ENCODE peak calls at places on chromosomes 4 and X, in five cellular contexts. Q is H1, O is HEK293T, L is HepG2, W is GM12878. T is an unnamed sample.

GRCh38 chrX:9856596-9856995 is 70.4 kb downstream of the SHROOM2 start:
- DNase-seq in L (no peak), Q (no peak), W (no peak), O (no peak), T (no peak)

GRCh38 chrX:112834016-112834855 is 6.4 kb downstream of the AMOT start:
- DNase-seq in O (no peak), Q (no peak), L (no peak), W (no peak), T (no peak)

GRCh38 chr4:98343640-98344039 is 82.5 kb downstream of the RAP1GDS1 start:
- DNase-seq in L (no peak), O (no peak), W (no peak), Q (no peak), T (no peak)

GRCh38 chrX:48694776-48695523 is 1.6 kb upstream of the SUV39H1 start:
- DNase-seq in Q (no peak), O (no peak), W (no peak), L (no peak), T (no peak)

GRCh38 chr4:65865489-65865888 is 195.2 kb upstream of the EPHA5 start:
- DNase-seq in L (peak), W (no peak), Q (no peak), O (peak), T (peak)

GRCh38 chr4:156778606-156779005 is 193.0 kb downstream of the PDGFC start:
- DNase-seq in O (no peak), Q (no peak), L (peak), W (no peak), T (no peak)

GRCh38 chr4:4791299-4791798 is 68.1 kb upstream of the MSX1 start:
- DNase-seq in W (no peak), O (no peak), Q (no peak), L (no peak), T (no peak)

GRCh38 chrX:71542411-71542810 is 9.5 kb downstream of the OGT start:
- DNase-seq in L (no peak), Q (no peak), O (no peak), W (no peak), T (no peak)

GRCh38 chr4:14650127-14650526 is 352.2 kb upstream of the CPEB2 start:
- DNase-seq in Q (no peak), L (no peak), W (no peak), O (no peak), T (no peak)

GRCh38 chr4:14644568-14645282 is 357.6 kb upstream of the CPEB2 start:
- DNase-seq in W (no peak), L (no peak), O (no peak), Q (no peak), T (no peak)

GRCh38 chr4:14641871-14642270 is 360.4 kb upstream of the CPEB2 start:
- DNase-seq in W (no peak), L (no peak), Q (no peak), O (no peak), T (no peak)

GRCh38 chr4:14652522-14652921 is 349.8 kb upstream of the CPEB2 start:
- DNase-seq in O (no peak), Q (no peak), L (no peak), W (no peak), T (no peak)

GRCh38 chr4:14646831-14647230 is 355.4 kb upstream of the CPEB2 start:
- DNase-seq in L (no peak), O (no peak), Q (no peak), W (no peak), T (no peak)
- TF ChIP-seq SUZ12 in L (no peak), O (no peak), Q (no peak), W (no peak), T (no peak)

GRCh38 chrX:118171354-118171753 is 54.7 kb upstream of the KLHL13 start:
- DNase-seq in W (no peak), Q (no peak), O (no peak), L (no peak), T (no peak)
- TF ChIP-seq SUZ12 in W (no peak), Q (no peak), O (no peak), L (no peak), T (no peak)

DNA sequence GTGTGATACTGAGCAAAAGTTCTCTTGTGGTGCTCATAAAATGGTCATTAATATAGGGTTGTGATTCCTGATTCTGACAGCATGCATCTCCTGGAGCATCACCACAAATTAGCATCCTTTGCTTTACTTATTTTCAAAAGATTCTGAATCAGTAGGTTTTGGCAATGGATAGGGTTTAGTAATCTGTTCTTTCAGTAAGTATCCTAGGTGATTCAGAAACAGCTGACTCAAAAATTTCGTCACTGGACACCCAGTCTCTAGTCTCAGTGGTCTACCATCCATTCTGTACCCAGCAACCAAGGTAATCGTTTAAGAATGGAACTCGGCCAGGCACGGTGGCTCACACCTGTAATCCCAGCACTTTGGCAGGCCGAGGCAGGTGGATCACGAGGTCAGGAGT is 4.1 kb downstream of the CBLL2 start:
- DNase-seq in O (no peak), Q (no peak), L (no peak), W (no peak), T (no peak)
- TF ChIP-seq SUZ12 in O (no peak), Q (no peak), L (no peak), W (no peak), T (no peak)

GRCh38 chr4:45944000-45944399 is 179.9 kb downstream of the GABRG1 start:
- DNase-seq in L (peak), Q (no peak), O (no peak), W (no peak), T (peak)
- TF ChIP-seq SUZ12 in L (no peak), Q (no peak), O (no peak), W (no peak), T (no peak)

T was measured in NT2/D1.